ENCODE peak calls at places on chromosome X, in ten cellular contexts. N is T-helper 2 cell, B is hepatocyte, R is midbrain, S is stromal cell of bone marrow, I is activated T-cell treated with anti-CD3 and anti-CD28 coated beads for 24 hours, Z is neural progenitor cell, E is EH, U is left lung, P is NB4. D is an unnamed sample.
A peak's percentile ranks its signal among the peaks of the same experiment; 100 is the strongest.

GRCh38 chrX:153966283-153966688 is 5.3 kb downstream of the HCFC1 start:
- DNase-seq in N (no peak), B (no peak), R (no peak), S (no peak), I (no peak), Z (no peak), E (no peak), U (no peak), P (no peak), D (no peak)

GRCh38 chrX:48714573-48714972 is 18.0 kb downstream of the SUV39H1 start:
- DNase-seq in N (peak; percentile 47), B (no peak), R (no peak), S (no peak), I (no peak), Z (no peak), E (no peak), U (no peak), P (no peak), D (no peak)

GRCh38 chrX:140712413-140713173 is 3.0 kb downstream of the LINC00632 start:
- DNase-seq in N (no peak), B (peak; percentile 86), R (peak; percentile 81), S (no peak), I (peak; percentile 0), Z (peak; percentile 76), E (peak; percentile 30), U (peak; percentile 52), P (peak; percentile 53), D (no peak)

GRCh38 chrX:123590842-123591491 is 141.9 kb downstream of the THOC2 start:
- DNase-seq in N (no peak), B (peak; percentile 8), R (no peak), S (no peak), I (no peak), Z (no peak), E (peak; percentile 54), U (no peak), P (no peak), D (no peak)

GRCh38 chrX:131626681-131627296 is 82.9 kb downstream of the OR13H1 start:
- DNase-seq in N (no peak), B (peak; percentile 15), R (no peak), S (no peak), I (no peak), Z (peak; percentile 24), E (no peak), U (no peak), P (no peak), D (no peak)

GRCh38 chrX:38662640-38663039 is 101.3 kb downstream of the TSPAN7 start:
- DNase-seq in N (no peak), B (no peak), R (no peak), S (no peak), I (no peak), Z (no peak), E (no peak), U (no peak), P (no peak), D (no peak)

GRCh38 chrX:2875798-2876399 is 47.2 kb downstream of the GYG2 start:
- DNase-seq in N (no peak), B (peak; percentile 39), R (no peak), S (no peak), I (no peak), Z (peak; percentile 50), E (peak; percentile 20), U (no peak), P (peak; percentile 20), D (no peak)

GRCh38 chrX:38117485-38117884 is 103.2 kb downstream of the SRPX start:
- DNase-seq in N (no peak), B (no peak), R (no peak), S (peak; percentile 2), I (no peak), Z (no peak), E (no peak), U (no peak), P (no peak), D (no peak)